ENCODE peak calls at places on chromosomes 1 and 21, in four cellular contexts. K is mesenchymal stem cell, R is psoas muscle, V is lower lobe of right lung. U is an unnamed sample. For H3K4me1 and H3K27me3, the result is how much of the 10 kb centered on the place peaks cover.

GRCh38 chr1:212288614-212289013 is 3.4 kb downstream of the PPP2R5A start:
- DNase-seq in K (peak), R (no peak), V (no peak), U (no peak)

GRCh38 chr1:206784471-206784903 is 12.2 kb upstream of the IL10 start:
- DNase-seq in K (no peak), R (no peak), V (no peak), U (no peak)

GRCh38 chr1:29105822-29106221 is 17.9 kb downstream of the TMEM200B start:
- DNase-seq in K (peak), R (no peak), V (no peak), U (no peak)

GRCh38 chr1:55277377-55278130 is 62.4 kb upstream of the USP24 start:
- DNase-seq in K (peak), R (peak), V (peak), U (peak)

GRCh38 chr1:155125511-155125945 is 2.1 kb upstream of the EFNA1 start:
- DNase-seq in K (no peak), R (no peak), V (no peak), U (no peak)

GRCh38 chr21:38756746-38757145 is 49.0 kb upstream of the ETS2 start:
- DNase-seq in K (peak), R (no peak), V (no peak), U (no peak)

GRCh38 chr1:65812065-65812464 is 19.4 kb downstream of the PDE4B start:
- DNase-seq in K (peak), R (no peak), V (no peak), U (peak)

GRCh38 chr1:59057801-59058200 is 239.1 kb upstream of the FGGY start:
- DNase-seq in K (peak), R (no peak), V (no peak), U (no peak)

GRCh38 chr1:212525479-212526110 is 83.0 kb upstream of the ATF3 start:
- DNase-seq in K (peak), R (no peak), V (no peak), U (no peak)

GRCh38 chr1:84504580-84505021 is 1.6 kb upstream of the SPATA1 start:
- DNase-seq in K (peak), R (no peak), V (no peak), U (no peak)

GRCh38 chr1:226481133-226481532 is 67.4 kb upstream of the STUM start:
- DNase-seq in K (no peak), R (no peak), V (no peak), U (no peak)

GRCh38 chr1:145747398-145748247 is 28.3 kb downstream of the CD160 start:
- DNase-seq in K (no peak), R (no peak), V (no peak), U (no peak)

GRCh38 chr1:30476911-30477459 is 246.4 kb downstream of the MATN1 start:
- DNase-seq in K (no peak), R (no peak), V (no peak), U (no peak)

GRCh38 chr1:59292557-59292956 is 4.3 kb upstream of the FGGY start:
- DNase-seq in K (peak), R (peak), V (no peak), U (peak)

GRCh38 chr1:55695151-55695550 is 480.0 kb upstream of the USP24 start:
- DNase-seq in K (no peak), R (no peak), V (no peak), U (no peak)

GRCh38 chr1:109269212-109269980 is 13.5 kb downstream of the PSRC1 start:
- DNase-seq in K (no peak), R (no peak), V (peak), U (no peak)

GRCh38 chr1:84634536-84635205 is 55.6 kb downstream of the SSX2IP start:
- DNase-seq in K (no peak), R (no peak), V (no peak), U (no peak)

GRCh38 chr1:87961992-87962391 is 633.3 kb downstream of the LMO4 start:
- DNase-seq in K (no peak), R (no peak), V (no peak), U (no peak)

GRCh38 chr1:8040586-8040985 is 14.5 kb upstream of the ERRFI1 start:
- DNase-seq in K (peak), R (peak), V (peak), U (peak)

GRCh38 chr21:16389622-16390021 is 659.8 kb downstream of the USP25 start:
- DNase-seq in K (no peak), R (no peak), V (no peak), U (no peak)

GRCh38 chr1:33010946-33011731 is 25.5 kb downstream of the AK2 start:
- DNase-seq in K (peak), R (no peak), V (no peak), U (peak)

GRCh38 chr21:17293194-17293593 is 219.6 kb upstream of the CXADR start:
- DNase-seq in K (no peak), R (no peak), V (no peak), U (no peak)

GRCh38 chr21:19712441-19712840 is 1285.8 kb upstream of the NCAM2 start:
- DNase-seq in K (no peak), R (no peak), V (no peak), U (no peak)

GRCh38 chr1:201536542-201536941 is 2.4 kb upstream of the NAV1 start:
- DNase-seq in K (peak), R (peak), V (no peak), U (peak)

GRCh38 chr21:20971296-20971921 is 26.8 kb upstream of the NCAM2 start:
- DNase-seq in K (peak), R (no peak), V (no peak), U (peak)

GRCh38 chr21:45887121-45887611 is 94.4 kb upstream of the COL6A1 start:
- DNase-seq in K (peak), R (no peak), V (no peak), U (no peak)

GRCh38 chr21:33237446-33237845 is 7.7 kb downstream of the IFNAR2 start:
- DNase-seq in K (no peak), R (no peak), V (no peak), U (no peak)

GRCh38 chr21:33238565-33239255 is 9.0 kb downstream of the IFNAR2 start:
- DNase-seq in K (no peak), R (no peak), V (no peak), U (no peak)

GRCh38 chr21:33236013-33236686 is 6.4 kb downstream of the IFNAR2 start:
- DNase-seq in K (no peak), R (no peak), V (no peak), U (no peak)

GRCh38 chr21:33236799-33237198 is 7.1 kb downstream of the IFNAR2 start:
- DNase-seq in K (no peak), R (no peak), V (no peak), U (no peak)

GRCh38 chr21:33238146-33238545 is 8.4 kb downstream of the IFNAR2 start:
- DNase-seq in K (no peak), R (no peak), V (no peak), U (no peak)
- H3K4me1 ChIP-seq in K (under half), R (under half), V (under half), U (under half)

GRCh38 chr1:3287656-3288160 is 166.8 kb upstream of the ARHGEF16 start:
- DNase-seq in K (no peak), R (no peak), V (no peak), U (no peak)
- H3K27me3 ChIP-seq in K (under half), R (under half), V (under half), U (under half)

GRCh38 chr1:161013591-161014513 is 7.1 kb downstream of the F11R start:
- DNase-seq in K (peak), R (peak), V (peak), U (peak)
- H3K4me1 ChIP-seq in K (under half), R (under half), V (half or more), U (under half)

DNA sequence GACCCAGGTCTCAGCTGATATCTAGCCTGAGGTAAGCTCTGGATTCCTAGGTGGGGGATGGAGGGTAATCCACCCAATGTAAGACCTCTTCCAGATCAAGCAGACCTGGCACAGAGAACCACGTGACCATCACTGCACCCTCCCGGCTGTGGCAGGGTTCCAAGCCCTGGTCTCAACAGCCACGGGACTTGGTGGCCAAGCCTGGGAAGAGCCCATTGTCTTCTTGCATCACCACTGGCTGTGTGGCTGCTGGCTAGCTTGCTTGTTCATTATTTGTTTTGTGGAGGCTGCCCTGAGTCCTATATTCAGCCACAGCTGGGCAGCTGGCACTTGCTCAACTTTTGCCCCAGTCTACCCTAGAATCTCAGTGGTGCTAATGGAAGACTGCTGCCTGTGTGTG is 24.1 kb upstream of the NFASC start:
- DNase-seq in K (no peak), R (no peak), V (no peak), U (no peak)
- H3K27me3 ChIP-seq in K (under half), R (under half), V (under half), U (under half)

GRCh38 chr1:63865561-63865960 is 91.7 kb downstream of the ROR1 start:
- DNase-seq in K (no peak), R (no peak), V (no peak), U (no peak)
- H3K4me1 ChIP-seq in K (under half), R (under half), V (under half), U (under half)